ENCODE peak calls at places on chromosome 21, in six cellular contexts. One of them, this sample, is unnamed.
A peak's percentile ranks its signal among the peaks of the same experiment; 100 is the strongest.

GRCh38 chr21:32083175-32083574 is 195.7 kb downstream of the MIS18A start:
- DNase-seq in BJ: no peak
- DNase-seq in lower lobe of right lung: no peak
- DNase-seq in WTC11: no peak
- DNase-seq in left kidney: no peak
- DNase-seq in cardiac fibroblast: peak; percentile 8
- DNase-seq in this sample: no peak

GRCh38 chr21:25984538-25984937 is 186.0 kb downstream of the APP start:
- DNase-seq in BJ: no peak
- DNase-seq in lower lobe of right lung: no peak
- DNase-seq in WTC11: no peak
- DNase-seq in left kidney: no peak
- DNase-seq in cardiac fibroblast: no peak
- DNase-seq in this sample: no peak

GRCh38 chr21:30227633-30228404 is 11.9 kb upstream of the CLDN8 start:
- DNase-seq in BJ: peak; percentile 15
- DNase-seq in lower lobe of right lung: no peak
- DNase-seq in WTC11: no peak
- DNase-seq in left kidney: no peak
- DNase-seq in cardiac fibroblast: peak; percentile 97
- DNase-seq in this sample: no peak

GRCh38 chr21:14942801-14943490 is 121.9 kb downstream of the NRIP1 start:
- DNase-seq in BJ: no peak
- DNase-seq in lower lobe of right lung: no peak
- DNase-seq in WTC11: no peak
- DNase-seq in left kidney: no peak
- DNase-seq in cardiac fibroblast: peak; percentile 43
- DNase-seq in this sample: no peak

GRCh38 chr21:45582128-45582527 is 39.9 kb upstream of the SLC19A1 start:
- DNase-seq in BJ: no peak
- DNase-seq in lower lobe of right lung: peak; percentile 37
- DNase-seq in WTC11: no peak
- DNase-seq in left kidney: no peak
- DNase-seq in cardiac fibroblast: no peak
- DNase-seq in this sample: no peak

GRCh38 chr21:44982558-44983244 is 42.9 kb downstream of the SLX9 start:
- DNase-seq in BJ: no peak
- DNase-seq in lower lobe of right lung: peak; percentile 71
- DNase-seq in WTC11: no peak
- DNase-seq in left kidney: peak; percentile 56
- DNase-seq in cardiac fibroblast: peak; percentile 93
- DNase-seq in this sample: peak; percentile 55

GRCh38 chr21:40146201-40146890 is 279.1 kb downstream of the PCP4 start:
- DNase-seq in BJ: no peak
- DNase-seq in lower lobe of right lung: no peak
- DNase-seq in WTC11: no peak
- DNase-seq in left kidney: no peak
- DNase-seq in cardiac fibroblast: no peak
- DNase-seq in this sample: no peak

GRCh38 chr21:33458861-33459260 is 20.9 kb downstream of the TMEM50B start:
- DNase-seq in BJ: no peak
- DNase-seq in lower lobe of right lung: no peak
- DNase-seq in WTC11: no peak
- DNase-seq in left kidney: no peak
- DNase-seq in cardiac fibroblast: no peak
- DNase-seq in this sample: no peak

GRCh38 chr21:37220981-37221664 is 46.0 kb downstream of the VPS26C start:
- DNase-seq in BJ: peak; percentile 41
- DNase-seq in lower lobe of right lung: peak; percentile 99
- DNase-seq in WTC11: peak; percentile 88
- DNase-seq in left kidney: peak; percentile 96
- DNase-seq in cardiac fibroblast: peak; percentile 92
- DNase-seq in this sample: peak; percentile 92

GRCh38 chr21:15140321-15141019 is 75.7 kb upstream of the NRIP1 start:
- DNase-seq in BJ: no peak
- DNase-seq in lower lobe of right lung: peak; percentile 41
- DNase-seq in WTC11: no peak
- DNase-seq in left kidney: peak; percentile 83
- DNase-seq in cardiac fibroblast: peak; percentile 16
- DNase-seq in this sample: no peak

This sample was measured in AG08396.